ENCODE peak calls at places on chromosomes 13 and 19, in eight cellular contexts. E is upper lobe of left lung, A is GM23338, D is brain microvascular endothelial cell, N is SK-N-SH, Z is lung, T is fibroblast of lung, U is right cardiac atrium. C is an unnamed sample.

GRCh38 chr19:15841875-15842569 is 26.6 kb upstream of the OR10H1 start:
- DNase-seq in E (no peak), A (no peak), D (no peak), N (no peak), Z (no peak), T (no peak), U (no peak), C (no peak)

GRCh38 chr13:40764587-40765403 is 6.2 kb downstream of the MRPS31 start:
- DNase-seq in E (no peak), A (no peak), D (peak; percentile 9), N (no peak), Z (no peak), T (no peak), U (no peak), C (no peak)

GRCh38 chr19:10467104-10467706 is 36.0 kb downstream of the KEAP1 start:
- DNase-seq in E (no peak), A (no peak), D (no peak), N (peak; percentile 8), Z (no peak), T (no peak), U (no peak), C (no peak)

GRCh38 chr13:47656651-47657050 is 344.4 kb downstream of the SUCLA2 start:
- DNase-seq in E (no peak), A (no peak), D (no peak), N (no peak), Z (no peak), T (no peak), U (no peak), C (no peak)

GRCh38 chr13:41549491-41549890 is 92.1 kb downstream of the RGCC start:
- DNase-seq in E (no peak), A (no peak), D (no peak), N (no peak), Z (no peak), T (no peak), U (no peak), C (no peak)

GRCh38 chr13:73018336-73018735 is 40.5 kb upstream of the KLF5 start:
- DNase-seq in E (no peak), A (no peak), D (no peak), N (no peak), Z (no peak), T (no peak), U (no peak), C (no peak)

GRCh38 chr19:36638862-36639510 is 27.7 kb downstream of the ZNF461 start:
- DNase-seq in E (no peak), A (peak; percentile 2), D (no peak), N (no peak), Z (no peak), T (peak; percentile 8), U (no peak), C (no peak)

GRCh38 chr13:19581675-19582074 is 20.3 kb upstream of the TPTE2 start:
- DNase-seq in E (no peak), A (no peak), D (no peak), N (no peak), Z (no peak), T (no peak), U (no peak), C (no peak)

GRCh38 chr13:32811297-32811800 is 204.9 kb upstream of the KL start:
- DNase-seq in E (no peak), A (no peak), D (peak; percentile 11), N (no peak), Z (no peak), T (no peak), U (no peak), C (no peak)

GRCh38 chr13:94345374-94346195 is 133.9 kb downstream of the DCT start:
- DNase-seq in E (no peak), A (no peak), D (no peak), N (peak; percentile 51), Z (no peak), T (peak; percentile 79), U (no peak), C (no peak)

GRCh38 chr13:45339867-45340266 is 1.1 kb downstream of the TPT1 start:
- DNase-seq in E (no peak), A (no peak), D (no peak), N (no peak), Z (no peak), T (no peak), U (no peak), C (no peak)

GRCh38 chr13:98749501-98749900 is 3.0 kb downstream of the SLC15A1 start:
- DNase-seq in E (no peak), A (no peak), D (no peak), N (no peak), Z (no peak), T (peak; percentile 53), U (no peak), C (peak; percentile 82)

GRCh38 chr13:39485314-39485700 is 117.7 kb downstream of the LHFPL6 start:
- DNase-seq in E (no peak), A (no peak), D (no peak), N (no peak), Z (no peak), T (no peak), U (no peak), C (no peak)

GRCh38 chr19:35784401-35785086 is 9.2 kb downstream of the ARHGAP33 start:
- DNase-seq in E (no peak), A (peak; percentile 95), D (no peak), N (no peak), Z (no peak), T (no peak), U (no peak), C (no peak)

GRCh38 chr13:37226966-37227365 is 121.5 kb upstream of the CSNK1A1L start:
- DNase-seq in E (no peak), A (no peak), D (peak; percentile 69), N (no peak), Z (no peak), T (no peak), U (no peak), C (peak; percentile 56)

GRCh38 chr19:33506498-33506897 is 15.1 kb downstream of the PEPD start:
- DNase-seq in E (no peak), A (no peak), D (no peak), N (no peak), Z (no peak), T (no peak), U (no peak), C (no peak)

GRCh38 chr13:24995225-24995804 is 100.6 kb upstream of the PABPC3 start:
- DNase-seq in E (peak; percentile 58), A (peak; percentile 96), D (peak; percentile 86), N (peak; percentile 62), Z (peak; percentile 57), T (peak; percentile 89), U (no peak), C (peak; percentile 59)

GRCh38 chr13:109595466-109595865 is 190.9 kb downstream of the IRS2 start:
- DNase-seq in E (no peak), A (no peak), D (no peak), N (no peak), Z (no peak), T (peak; percentile 16), U (no peak), C (no peak)

GRCh38 chr19:850221-850978 is 1.7 kb upstream of the ELANE start:
- DNase-seq in E (peak; percentile 93), A (peak; percentile 65), D (peak; percentile 35), N (peak; percentile 80), Z (peak; percentile 87), T (peak; percentile 99), U (peak; percentile 98), C (peak; percentile 86)

GRCh38 chr13:76512676-76513277 is 373.4 kb downstream of the KCTD12 start:
- DNase-seq in E (no peak), A (no peak), D (peak; percentile 92), N (peak; percentile 11), Z (no peak), T (peak; percentile 97), U (no peak), C (peak; percentile 5)

GRCh38 chr13:38350114-38350617 is 515 bp downstream of the UFM1 start:
- DNase-seq in E (peak; percentile 86), A (peak; percentile 51), D (peak; percentile 50), N (peak; percentile 41), Z (peak; percentile 77), T (peak; percentile 65), U (peak; percentile 78), C (peak; percentile 65)

GRCh38 chr13:46359731-46360130 is 27.3 kb downstream of the RUBCNL start:
- DNase-seq in E (no peak), A (no peak), D (peak; percentile 14), N (no peak), Z (no peak), T (peak; percentile 38), U (no peak), C (no peak)

GRCh38 chr13:112970552-112971287 is 1.7 kb downstream of the MCF2L start:
- DNase-seq in E (no peak), A (no peak), D (no peak), N (no peak), Z (no peak), T (no peak), U (peak; percentile 21), C (no peak)

GRCh38 chr19:51019544-51019925 is at the start of gene KLK10:
- DNase-seq in E (peak; percentile 32), A (no peak), D (no peak), N (no peak), Z (no peak), T (no peak), U (peak; percentile 39), C (peak; percentile 36)
- H3K4me3 ChIP-seq in E (peak within 1 kb of the TSS; percentile 33), A (peak within 1 kb of the TSS; percentile 65), D (no peak within 1 kb of the TSS), N (no peak within 1 kb of the TSS), Z (no peak within 1 kb of the TSS), T (no peak within 1 kb of the TSS), U (peak within 1 kb of the TSS; percentile 29), C (peak within 1 kb of the TSS; percentile 10)

GRCh38 chr19:38736036-38736412 is 8.2 kb downstream of the CAPN12 start:
- DNase-seq in E (peak; percentile 54), A (peak; percentile 58), D (no peak), N (peak; percentile 77), Z (peak; percentile 63), T (no peak), U (peak; percentile 80), C (no peak)

GRCh38 chr19:38734176-38734425 is 10.2 kb downstream of the CAPN12 start:
- DNase-seq in E (no peak), A (no peak), D (no peak), N (no peak), Z (no peak), T (no peak), U (no peak), C (no peak)

GRCh38 chr19:38733493-38734175 is 10.6 kb downstream of the CAPN12 start:
- DNase-seq in E (no peak), A (no peak), D (no peak), N (no peak), Z (no peak), T (no peak), U (peak; percentile 37), C (peak; percentile 71)

GRCh38 chr19:38735257-38735686 is 9.0 kb downstream of the CAPN12 start:
- DNase-seq in E (no peak), A (peak; percentile 84), D (no peak), N (peak; percentile 81), Z (no peak), T (no peak), U (no peak), C (no peak)

GRCh38 chr19:38734426-38735256 is 9.6 kb downstream of the CAPN12 start:
- DNase-seq in E (peak; percentile 45), A (no peak), D (no peak), N (no peak), Z (no peak), T (no peak), U (peak; percentile 61), C (no peak)
- H3K4me3 ChIP-seq in E (peak overlapping the region; percentile 16), A (peak overlapping the region; percentile 69), D (no peak overlapping the region), N (no peak overlapping the region), Z (no peak overlapping the region), T (no peak overlapping the region), U (no peak overlapping the region), C (no peak overlapping the region)

GRCh38 chr19:51441410-51442390 is 16.6 kb downstream of the SIGLEC8 start:
- DNase-seq in E (peak; percentile 49), A (no peak), D (no peak), N (no peak), Z (no peak), T (no peak), U (no peak), C (no peak)
- H3K4me3 ChIP-seq in E (no peak overlapping the region), A (no peak overlapping the region), D (no peak overlapping the region), N (peak overlapping the region; percentile 38), Z (no peak overlapping the region), T (no peak overlapping the region), U (no peak overlapping the region), C (no peak overlapping the region)

GRCh38 chr19:18672044-18672451 is 11.4 kb upstream of the CRTC1 start:
- DNase-seq in E (no peak), A (peak; percentile 50), D (no peak), N (no peak), Z (no peak), T (no peak), U (no peak), C (no peak)
- H3K4me3 ChIP-seq in E (no peak overlapping the region), A (no peak overlapping the region), D (no peak overlapping the region), N (no peak overlapping the region), Z (no peak overlapping the region), T (no peak overlapping the region), U (no peak overlapping the region), C (no peak overlapping the region)

C was measured in MG63.